ENCODE peak calls at places on chromosome 2, in seven cellular contexts. One of them, this sample, is unnamed.

GRCh38 chr2:2765176-2765800 is 434.2 kb upstream of the MYT1L start:
- DNase-seq in cardiac fibroblast: no peak
- DNase-seq in choroid plexus epithelial cell: no peak
- DNase-seq in epithelial cell of esophagus: no peak
- DNase-seq in cardiac muscle cell: no peak
- DNase-seq in aorta: no peak
- DNase-seq in tibial artery: no peak
- DNase-seq in this sample: no peak

GRCh38 chr2:161232571-161232970 is 72.3 kb downstream of the TANK start:
- DNase-seq in cardiac fibroblast: no peak
- DNase-seq in tibial artery: no peak
- DNase-seq in epithelial cell of esophagus: no peak
- DNase-seq in cardiac muscle cell: no peak
- DNase-seq in choroid plexus epithelial cell: no peak
- DNase-seq in aorta: no peak
- DNase-seq in this sample: no peak

GRCh38 chr2:150850641-150851040 is 363.2 kb upstream of the RND3 start:
- DNase-seq in cardiac fibroblast: no peak
- DNase-seq in aorta: no peak
- DNase-seq in tibial artery: no peak
- DNase-seq in epithelial cell of esophagus: no peak
- DNase-seq in cardiac muscle cell: no peak
- DNase-seq in choroid plexus epithelial cell: no peak
- DNase-seq in this sample: no peak

GRCh38 chr2:240368746-240369724 is 66.4 kb upstream of the GPC1 start:
- DNase-seq in epithelial cell of esophagus: peak
- DNase-seq in aorta: no peak
- DNase-seq in choroid plexus epithelial cell: no peak
- DNase-seq in tibial artery: no peak
- DNase-seq in cardiac fibroblast: no peak
- DNase-seq in cardiac muscle cell: no peak
- DNase-seq in this sample: no peak

GRCh38 chr2:221527759-221528444 is 44.2 kb downstream of the EPHA4 start:
- DNase-seq in tibial artery: no peak
- DNase-seq in aorta: no peak
- DNase-seq in choroid plexus epithelial cell: peak
- DNase-seq in cardiac muscle cell: no peak
- DNase-seq in epithelial cell of esophagus: no peak
- DNase-seq in cardiac fibroblast: peak
- DNase-seq in this sample: no peak

GRCh38 chr2:83587309-83587708 is 871.8 kb downstream of the SUCLG1 start:
- DNase-seq in tibial artery: no peak
- DNase-seq in aorta: no peak
- DNase-seq in cardiac muscle cell: no peak
- DNase-seq in cardiac fibroblast: no peak
- DNase-seq in epithelial cell of esophagus: peak
- DNase-seq in choroid plexus epithelial cell: no peak
- DNase-seq in this sample: no peak

GRCh38 chr2:197057946-197058345 is 131.4 kb upstream of the PGAP1 start:
- DNase-seq in tibial artery: no peak
- DNase-seq in aorta: no peak
- DNase-seq in cardiac muscle cell: no peak
- DNase-seq in cardiac fibroblast: no peak
- DNase-seq in epithelial cell of esophagus: no peak
- DNase-seq in choroid plexus epithelial cell: peak
- DNase-seq in this sample: no peak

GRCh38 chr2:48480526-48480925 is 49.4 kb upstream of the STON1 start:
- DNase-seq in epithelial cell of esophagus: no peak
- DNase-seq in choroid plexus epithelial cell: no peak
- DNase-seq in cardiac fibroblast: no peak
- DNase-seq in aorta: no peak
- DNase-seq in cardiac muscle cell: no peak
- DNase-seq in tibial artery: no peak
- DNase-seq in this sample: no peak

GRCh38 chr2:184598313-184599053 is at the start of gene ZNF804A:
- DNase-seq in cardiac fibroblast: peak
- DNase-seq in aorta: peak
- DNase-seq in epithelial cell of esophagus: peak
- DNase-seq in tibial artery: peak
- DNase-seq in cardiac muscle cell: peak
- DNase-seq in choroid plexus epithelial cell: peak
- DNase-seq in this sample: peak

GRCh38 chr2:71483246-71483645 is 29.9 kb downstream of the DYSF start:
- DNase-seq in choroid plexus epithelial cell: no peak
- DNase-seq in tibial artery: no peak
- DNase-seq in epithelial cell of esophagus: no peak
- DNase-seq in cardiac muscle cell: no peak
- DNase-seq in aorta: no peak
- DNase-seq in cardiac fibroblast: no peak
- DNase-seq in this sample: no peak

GRCh38 chr2:63047534-63048281 is 2.9 kb upstream of the OTX1 start:
- DNase-seq in aorta: peak
- DNase-seq in cardiac fibroblast: no peak
- DNase-seq in epithelial cell of esophagus: peak
- DNase-seq in tibial artery: no peak
- DNase-seq in choroid plexus epithelial cell: no peak
- DNase-seq in cardiac muscle cell: no peak
- DNase-seq in this sample: no peak

GRCh38 chr2:235463893-235464292 is 29.9 kb upstream of the AGAP1 start:
- DNase-seq in cardiac muscle cell: peak
- DNase-seq in tibial artery: no peak
- DNase-seq in aorta: no peak
- DNase-seq in choroid plexus epithelial cell: no peak
- DNase-seq in epithelial cell of esophagus: no peak
- DNase-seq in cardiac fibroblast: peak
- DNase-seq in this sample: no peak

GRCh38 chr2:238505119-238505891 is 78.6 kb downstream of the ASB1 start:
- DNase-seq in cardiac muscle cell: no peak
- DNase-seq in epithelial cell of esophagus: no peak
- DNase-seq in aorta: no peak
- DNase-seq in tibial artery: peak
- DNase-seq in cardiac fibroblast: no peak
- DNase-seq in choroid plexus epithelial cell: no peak
- DNase-seq in this sample: no peak

GRCh38 chr2:10883066-10883465 is 28.7 kb upstream of the KCNF1 start:
- DNase-seq in cardiac fibroblast: no peak
- DNase-seq in epithelial cell of esophagus: no peak
- DNase-seq in cardiac muscle cell: no peak
- DNase-seq in aorta: no peak
- DNase-seq in tibial artery: no peak
- DNase-seq in choroid plexus epithelial cell: no peak
- DNase-seq in this sample: no peak

GRCh38 chr2:157190151-157190550 is 67.4 kb upstream of the GALNT5 start:
- DNase-seq in tibial artery: no peak
- DNase-seq in choroid plexus epithelial cell: peak
- DNase-seq in cardiac muscle cell: no peak
- DNase-seq in cardiac fibroblast: peak
- DNase-seq in epithelial cell of esophagus: peak
- DNase-seq in aorta: no peak
- DNase-seq in this sample: peak

GRCh38 chr2:112055833-112056625 is 960 bp downstream of the TMEM87B start:
- DNase-seq in aorta: peak
- DNase-seq in epithelial cell of esophagus: peak
- DNase-seq in cardiac fibroblast: peak
- DNase-seq in cardiac muscle cell: peak
- DNase-seq in choroid plexus epithelial cell: peak
- DNase-seq in tibial artery: peak
- DNase-seq in this sample: peak

GRCh38 chr2:112050311-112050710 is 4.8 kb upstream of the TMEM87B start:
- DNase-seq in cardiac fibroblast: no peak
- DNase-seq in choroid plexus epithelial cell: no peak
- DNase-seq in tibial artery: no peak
- DNase-seq in aorta: no peak
- DNase-seq in epithelial cell of esophagus: no peak
- DNase-seq in cardiac muscle cell: no peak
- DNase-seq in this sample: no peak

GRCh38 chr2:112055110-112055832 is at the start of gene TMEM87B:
- DNase-seq in cardiac fibroblast: peak
- DNase-seq in epithelial cell of esophagus: peak
- DNase-seq in aorta: peak
- DNase-seq in tibial artery: peak
- DNase-seq in cardiac muscle cell: peak
- DNase-seq in choroid plexus epithelial cell: peak
- DNase-seq in this sample: peak

GRCh38 chr2:112056626-112056987 is 1.5 kb downstream of the TMEM87B start:
- DNase-seq in cardiac muscle cell: no peak
- DNase-seq in epithelial cell of esophagus: no peak
- DNase-seq in tibial artery: no peak
- DNase-seq in cardiac fibroblast: no peak
- DNase-seq in choroid plexus epithelial cell: no peak
- DNase-seq in aorta: no peak
- DNase-seq in this sample: no peak

GRCh38 chr2:112053917-112054846 is 887 bp upstream of the TMEM87B start:
- DNase-seq in cardiac fibroblast: peak
- DNase-seq in cardiac muscle cell: peak
- DNase-seq in choroid plexus epithelial cell: peak
- DNase-seq in epithelial cell of esophagus: peak
- DNase-seq in aorta: peak
- DNase-seq in tibial artery: peak
- DNase-seq in this sample: peak
- H3K4me3 ChIP-seq in cardiac fibroblast: peak
- H3K4me3 ChIP-seq in cardiac muscle cell: peak
- H3K4me3 ChIP-seq in choroid plexus epithelial cell: peak
- H3K4me3 ChIP-seq in epithelial cell of esophagus: peak
- H3K4me3 ChIP-seq in aorta: no peak
- H3K4me3 ChIP-seq in tibial artery: peak
- H3K4me3 ChIP-seq in this sample: peak

GRCh38 chr2:30224147-30224546 is 7.2 kb upstream of the LBH start:
- DNase-seq in epithelial cell of esophagus: no peak
- DNase-seq in cardiac muscle cell: peak
- DNase-seq in tibial artery: no peak
- DNase-seq in aorta: no peak
- DNase-seq in cardiac fibroblast: no peak
- DNase-seq in choroid plexus epithelial cell: no peak
- DNase-seq in this sample: no peak
- H3K4me3 ChIP-seq in epithelial cell of esophagus: no peak
- H3K4me3 ChIP-seq in cardiac muscle cell: no peak
- H3K4me3 ChIP-seq in tibial artery: no peak
- H3K4me3 ChIP-seq in aorta: no peak
- H3K4me3 ChIP-seq in cardiac fibroblast: no peak
- H3K4me3 ChIP-seq in choroid plexus epithelial cell: no peak
- H3K4me3 ChIP-seq in this sample: no peak

DNA sequence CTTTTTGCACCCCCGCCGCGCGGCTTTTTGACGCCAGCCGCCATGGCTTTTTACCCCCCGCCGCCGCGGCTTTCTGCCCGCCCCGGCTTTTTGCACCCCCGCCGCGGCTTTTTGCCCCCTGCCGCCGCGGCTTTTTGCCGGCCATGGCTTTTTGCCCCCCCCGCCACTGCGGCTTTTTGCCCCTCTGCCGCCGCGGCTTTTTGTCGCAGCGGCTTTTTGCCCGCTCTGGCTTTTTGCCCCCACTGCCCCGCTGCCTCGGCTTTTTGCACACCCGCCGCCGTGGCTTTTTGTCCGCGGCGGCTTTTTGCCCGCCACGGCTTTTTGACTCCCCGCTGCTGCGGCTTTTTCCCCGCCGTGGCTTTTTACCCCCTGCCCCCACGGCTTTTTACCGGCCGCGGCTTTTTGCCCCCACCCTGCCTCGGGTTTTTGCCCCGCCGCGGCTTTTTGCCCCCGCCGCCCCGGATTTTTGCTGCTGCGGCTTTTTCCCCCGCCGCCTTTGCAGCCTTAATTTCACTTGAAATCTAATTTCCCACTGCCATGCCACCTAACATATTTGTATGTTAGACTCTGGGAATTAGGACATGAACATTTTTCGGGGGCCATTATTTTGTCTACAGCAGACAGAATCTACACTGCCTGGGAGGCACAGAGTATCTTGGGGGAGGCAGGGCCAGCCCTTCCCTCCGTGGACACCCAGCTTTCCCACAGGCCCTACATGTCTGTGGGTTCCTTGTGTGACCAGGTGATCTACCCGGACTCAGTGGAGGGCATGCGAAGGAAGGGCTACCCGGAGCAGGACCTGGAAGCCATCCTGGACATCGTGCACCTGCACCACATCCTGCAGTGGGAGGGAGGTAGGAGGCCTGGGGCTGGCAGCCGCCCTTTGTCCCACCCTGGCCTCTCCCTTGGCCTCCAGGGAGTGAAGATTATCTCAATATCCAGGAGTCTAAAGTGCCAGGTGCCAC is 3031.0 kb upstream of the TEKT4 start:
- DNase-seq in choroid plexus epithelial cell: no peak
- DNase-seq in cardiac fibroblast: no peak
- DNase-seq in epithelial cell of esophagus: no peak
- DNase-seq in cardiac muscle cell: no peak
- DNase-seq in tibial artery: no peak
- DNase-seq in aorta: no peak
- DNase-seq in this sample: no peak
- H3K4me3 ChIP-seq in choroid plexus epithelial cell: no peak
- H3K4me3 ChIP-seq in cardiac fibroblast: peak
- H3K4me3 ChIP-seq in epithelial cell of esophagus: no peak
- H3K4me3 ChIP-seq in cardiac muscle cell: no peak
- H3K4me3 ChIP-seq in tibial artery: no peak
- H3K4me3 ChIP-seq in aorta: no peak
- H3K4me3 ChIP-seq in this sample: no peak

DNA sequence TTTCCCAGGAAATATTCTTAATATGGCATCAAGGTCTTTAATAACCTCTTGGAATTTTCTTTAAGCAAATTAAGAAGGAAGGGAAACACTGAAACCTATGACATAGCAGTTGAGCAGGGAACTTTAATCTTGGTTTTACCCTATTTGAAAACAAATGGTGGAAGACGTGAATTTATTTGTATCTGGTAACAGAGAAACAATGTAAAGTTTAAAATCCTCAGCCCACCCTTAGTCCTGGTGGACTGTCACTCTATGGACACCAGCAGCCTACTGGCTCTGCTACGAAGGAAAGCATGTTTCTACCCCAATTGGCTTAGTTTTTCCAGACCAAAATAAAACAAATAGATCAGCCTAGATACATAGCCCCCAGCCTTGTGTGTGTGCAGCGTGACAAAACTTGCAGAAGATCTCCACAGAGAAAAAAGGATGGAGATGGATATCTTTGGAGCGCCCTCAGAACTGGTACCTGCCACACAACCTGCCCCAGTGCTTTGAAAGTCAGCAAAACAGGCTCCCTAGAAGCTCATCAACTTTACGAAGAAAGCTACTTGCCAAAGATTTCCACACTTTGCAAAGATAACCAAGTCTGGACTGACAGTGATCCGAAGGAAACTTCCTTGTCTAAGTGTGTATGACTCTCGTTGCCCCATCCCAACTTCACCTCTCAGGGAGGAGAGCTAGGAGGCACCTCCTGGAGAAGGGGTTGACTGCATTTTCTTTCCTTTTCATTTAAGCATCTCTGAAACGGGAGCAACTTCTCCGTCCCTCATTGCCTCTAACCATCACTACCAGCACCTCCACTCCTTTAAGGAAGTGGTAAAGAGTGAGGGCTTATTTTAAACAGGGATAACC is 7.3 kb downstream of the ZEB2 start:
- DNase-seq in aorta: no peak
- DNase-seq in cardiac muscle cell: no peak
- DNase-seq in cardiac fibroblast: no peak
- DNase-seq in choroid plexus epithelial cell: no peak
- DNase-seq in epithelial cell of esophagus: no peak
- DNase-seq in tibial artery: peak
- DNase-seq in this sample: peak
- H3K4me3 ChIP-seq in aorta: peak
- H3K4me3 ChIP-seq in cardiac muscle cell: no peak
- H3K4me3 ChIP-seq in cardiac fibroblast: no peak
- H3K4me3 ChIP-seq in choroid plexus epithelial cell: peak
- H3K4me3 ChIP-seq in epithelial cell of esophagus: no peak
- H3K4me3 ChIP-seq in tibial artery: peak
- H3K4me3 ChIP-seq in this sample: peak

This sample was measured in fibroblast of villous mesenchyme.